ENCODE peak calls at places on chromosome 14, in four cellular contexts. I is amniotic stem cell, N is kidney, W is tibial artery. Q is an unnamed sample.

GRCh38 chr14:26330982-26331381 is 266.9 kb downstream of the NOVA1 start:
- DNase-seq in W (no peak), I (no peak), N (no peak), Q (no peak)

GRCh38 chr14:104309657-104310369 is 171.4 kb downstream of the KIF26A start:
- DNase-seq in W (peak), I (no peak), N (peak), Q (no peak)

GRCh38 chr14:90495357-90496276 is 98.8 kb downstream of the CALM1 start:
- DNase-seq in I (peak), N (no peak), W (peak), Q (peak)

GRCh38 chr14:99534863-99535262 is 53.7 kb downstream of the CCNK start:
- DNase-seq in W (no peak), I (no peak), N (no peak), Q (peak)

GRCh38 chr14:30985796-30986195 is 39.7 kb upstream of the AP4S1 start:
- DNase-seq in W (no peak), I (no peak), N (no peak), Q (no peak)

GRCh38 chr14:98298481-98299227 is 973.3 kb downstream of the BCL11B start:
- DNase-seq in W (no peak), I (no peak), N (no peak), Q (no peak)

GRCh38 chr14:54447231-54447692 is 6.1 kb upstream of the CNIH1 start:
- DNase-seq in N (no peak), I (no peak), W (no peak), Q (no peak)

GRCh38 chr14:23354990-23355389 is 2.3 kb upstream of the SLC22A17 start:
- DNase-seq in W (no peak), I (no peak), N (no peak), Q (no peak)

GRCh38 chr14:100063314-100063941 is 1.8 kb upstream of the EVL start:
- DNase-seq in W (no peak), I (no peak), N (no peak), Q (no peak)

GRCh38 chr14:71469936-71470335 is 462.3 kb upstream of the RGS6 start:
- DNase-seq in I (no peak), N (no peak), W (no peak), Q (no peak)

GRCh38 chr14:95523051-95523817 is 6.8 kb upstream of the SYNE3 start:
- DNase-seq in I (no peak), N (no peak), W (no peak), Q (no peak)

GRCh38 chr14:96602186-96602585 is 100.0 kb downstream of the PAPOLA start:
- DNase-seq in N (no peak), W (no peak), I (no peak), Q (no peak)

GRCh38 chr14:34665785-34666425 is 36.0 kb upstream of the SNX6 start:
- DNase-seq in N (no peak), I (peak), W (no peak), Q (peak)

GRCh38 chr14:99838555-99839193 is 45.5 kb downstream of the EML1 start:
- DNase-seq in I (no peak), W (no peak), N (no peak), Q (no peak)

Q was measured in HS-27A.